ENCODE peak calls at places on chromosome 6, in nine cellular contexts. D is GOT3; R is HS-27A; U is stimulated activated CD4-positive, alpha-beta T cell treated with anti-CD3 and anti-CD28 coated beads, Interleukin-1b, Interleukin-23, amount 100 ng/mL, for 48 hours; S is amygdala; W is pancreas; H is NCI-H1105; X is nucleus accumbens; L is mesothelial cell of epicardium. T is an unnamed sample.

GRCh38 chr6:73371984-73372383 is 2.3 kb upstream of the OOEP start:
- DNase-seq in D (no peak), R (no peak), U (no peak), S (no peak), W (no peak), H (no peak), X (no peak), L (no peak), T (no peak)

GRCh38 chr6:156807028-156807427 is 29.9 kb downstream of the ARID1B start:
- DNase-seq in D (no peak), R (no peak), U (no peak), S (no peak), W (no peak), H (no peak), X (no peak), L (no peak), T (no peak)

GRCh38 chr6:6492675-6493074 is 95.8 kb upstream of the LY86 start:
- DNase-seq in D (no peak), R (no peak), U (no peak), S (no peak), W (no peak), H (no peak), X (no peak), L (no peak), T (no peak)

GRCh38 chr6:27532820-27533538 is 60.1 kb upstream of the ZNF184 start:
- DNase-seq in D (no peak), R (no peak), U (no peak), S (no peak), W (no peak), H (no peak), X (no peak), L (no peak), T (no peak)

GRCh38 chr6:143962644-143962929 is 45.5 kb downstream of the PLAGL1 start:
- DNase-seq in D (no peak), R (no peak), U (no peak), S (no peak), W (no peak), H (no peak), X (no peak), L (no peak), T (no peak)

GRCh38 chr6:134787261-134787871 is 162.5 kb downstream of the ALDH8A1 start:
- DNase-seq in D (no peak), R (no peak), U (no peak), S (no peak), W (no peak), H (no peak), X (no peak), L (no peak), T (no peak)

GRCh38 chr6:167683028-167683862 is 143.5 kb upstream of the AFDN start:
- DNase-seq in D (no peak), R (no peak), U (no peak), S (peak; percentile 79), W (peak; percentile 67), H (no peak), X (peak; percentile 85), L (no peak), T (no peak)

GRCh38 chr6:166527849-166528248 is 58.6 kb downstream of the RAMACL start:
- DNase-seq in D (no peak), R (no peak), U (no peak), S (no peak), W (no peak), H (no peak), X (no peak), L (no peak), T (no peak)

GRCh38 chr6:6622557-6622956 is 34.0 kb downstream of the LY86 start:
- DNase-seq in D (no peak), R (no peak), U (no peak), S (no peak), W (no peak), H (no peak), X (no peak), L (no peak), T (no peak)

GRCh38 chr6:141562181-141562800 is 570.4 kb upstream of the GJE1 start:
- DNase-seq in D (no peak), R (no peak), U (no peak), S (no peak), W (no peak), H (peak; percentile 17), X (no peak), L (peak; percentile 38), T (no peak)

GRCh38 chr6:24524801-24525200 is 30.0 kb downstream of the ALDH5A1 start:
- DNase-seq in D (no peak), R (no peak), U (no peak), S (no peak), W (no peak), H (peak; percentile 15), X (no peak), L (no peak), T (no peak)

GRCh38 chr6:150180517-150180916 is 37.7 kb downstream of the PPP1R14C start:
- DNase-seq in D (no peak), R (no peak), U (no peak), S (no peak), W (no peak), H (no peak), X (no peak), L (no peak), T (no peak)

GRCh38 chr6:109075934-109076333 is 18.7 kb downstream of the SESN1 start:
- DNase-seq in D (no peak), R (no peak), U (no peak), S (no peak), W (no peak), H (no peak), X (no peak), L (no peak), T (no peak)

GRCh38 chr6:137165375-137166246 is 7.8 kb downstream of the IL22RA2 start:
- DNase-seq in D (no peak), R (no peak), U (no peak), S (no peak), W (peak; percentile 27), H (no peak), X (no peak), L (no peak), T (no peak)

GRCh38 chr6:41469951-41470340 is 76.2 kb upstream of the FOXP4 start:
- DNase-seq in D (no peak), R (no peak), U (no peak), S (no peak), W (no peak), H (no peak), X (no peak), L (peak; percentile 61), T (no peak)

GRCh38 chr6:32886674-32887383 is 32.8 kb downstream of the PSMB9 start:
- DNase-seq in D (no peak), R (peak; percentile 91), U (no peak), S (no peak), W (peak; percentile 23), H (no peak), X (no peak), L (no peak), T (no peak)

GRCh38 chr6:159979136-159979874 is 10.4 kb downstream of the IGF2R start:
- DNase-seq in D (no peak), R (no peak), U (peak; percentile 72), S (no peak), W (peak; percentile 28), H (no peak), X (peak; percentile 36), L (no peak), T (no peak)

GRCh38 chr6:170029416-170030283 is 261.2 kb downstream of the DLL1 start:
- DNase-seq in D (no peak), R (no peak), U (no peak), S (no peak), W (no peak), H (no peak), X (no peak), L (peak; percentile 22), T (no peak)

GRCh38 chr6:124795879-124796838 is 166.1 kb upstream of the RNF217 start:
- DNase-seq in D (no peak), R (no peak), U (no peak), S (no peak), W (no peak), H (peak; percentile 51), X (peak; percentile 3), L (no peak), T (no peak)

GRCh38 chr6:131372535-131372934 is 200.5 kb upstream of the ARG1 start:
- DNase-seq in D (no peak), R (no peak), U (no peak), S (no peak), W (no peak), H (no peak), X (no peak), L (no peak), T (no peak)

GRCh38 chr6:20458051-20458894 is 56.6 kb downstream of the E2F3 start:
- DNase-seq in D (no peak), R (no peak), U (no peak), S (no peak), W (no peak), H (no peak), X (no peak), L (no peak), T (no peak)

GRCh38 chr6:34075906-34076305 is 70.0 kb downstream of the GRM4 start:
- DNase-seq in D (no peak), R (no peak), U (no peak), S (no peak), W (no peak), H (no peak), X (no peak), L (no peak), T (no peak)

GRCh38 chr6:139240161-139241010 is 51.4 kb downstream of the TXLNB start:
- DNase-seq in D (no peak), R (peak; percentile 8), U (no peak), S (no peak), W (peak; percentile 12), H (peak; percentile 56), X (no peak), L (peak; percentile 56), T (no peak)

GRCh38 chr6:36779227-36779626 is 60.0 kb downstream of the CPNE5 start:
- DNase-seq in D (no peak), R (no peak), U (no peak), S (no peak), W (no peak), H (no peak), X (no peak), L (no peak), T (no peak)

GRCh38 chr6:142421285-142422202 is 119.7 kb downstream of the ADGRG6 start:
- DNase-seq in D (no peak), R (no peak), U (no peak), S (no peak), W (no peak), H (peak; percentile 25), X (no peak), L (no peak), T (no peak)

GRCh38 chr6:118333772-118334171 is 214.3 kb upstream of the PLN start:
- DNase-seq in D (no peak), R (no peak), U (no peak), S (no peak), W (no peak), H (no peak), X (no peak), L (no peak), T (no peak)

GRCh38 chr6:136403166-136403980 is 113.7 kb upstream of the BCLAF1 start:
- DNase-seq in D (no peak), R (peak; percentile 34), U (no peak), S (no peak), W (no peak), H (no peak), X (no peak), L (no peak), T (no peak)

GRCh38 chr6:20252311-20252710 is 40.0 kb upstream of the MBOAT1 start:
- DNase-seq in D (no peak), R (no peak), U (no peak), S (no peak), W (no peak), H (no peak), X (no peak), L (no peak), T (no peak)

GRCh38 chr6:129102741-129103140 is 219.8 kb downstream of the LAMA2 start:
- DNase-seq in D (no peak), R (no peak), U (no peak), S (no peak), W (no peak), H (no peak), X (no peak), L (no peak), T (no peak)

GRCh38 chr6:90168693-90169131 is 127.9 kb downstream of the BACH2 start:
- DNase-seq in D (no peak), R (no peak), U (no peak), S (no peak), W (no peak), H (no peak), X (no peak), L (no peak), T (no peak)

GRCh38 chr6:8278562-8278961 is 156.8 kb downstream of the SLC35B3 start:
- DNase-seq in D (no peak), R (no peak), U (no peak), S (no peak), W (no peak), H (no peak), X (no peak), L (no peak), T (no peak)

T was measured in D721Med.